ENCODE peak calls at places on chromosomes 7 and 10, in ten cellular contexts. One of them, this sample, is unnamed.
A peak's percentile ranks its signal among the peaks of the same experiment; 100 is the strongest.

GRCh38 chr7:27196287-27196739 is 3.6 kb downstream of the HOXA13 start:
- DNase-seq in Panc1: peak; percentile 66
- DNase-seq in stimulated activated CD4-positive, alpha-beta T cell treated with anti-CD3 and anti-CD28 coated beads, Interleukin-1b, Interleukin-23, amount 100 ng/mL, for 4 hours: peak; percentile 80
- DNase-seq in fibroblast of gingiva: peak; percentile 59
- DNase-seq in HT1080: peak; percentile 46
- DNase-seq in NCI-H1105 treated with DMSO at 0.1 percent for 48 hours: peak; percentile 73
- DNase-seq in A172: peak; percentile 65
- DNase-seq in T1000: peak; percentile 51
- DNase-seq in mesenteric fat pad: peak; percentile 89
- DNase-seq in foreskin fibroblast: peak; percentile 92
- DNase-seq in this sample: peak; percentile 89

GRCh38 chr7:123744416-123744815 is 4.4 kb downstream of the WASL start:
- DNase-seq in Panc1: no peak
- DNase-seq in stimulated activated CD4-positive, alpha-beta T cell treated with anti-CD3 and anti-CD28 coated beads, Interleukin-1b, Interleukin-23, amount 100 ng/mL, for 4 hours: no peak
- DNase-seq in fibroblast of gingiva: no peak
- DNase-seq in HT1080: no peak
- DNase-seq in NCI-H1105 treated with DMSO at 0.1 percent for 48 hours: no peak
- DNase-seq in A172: no peak
- DNase-seq in T1000: no peak
- DNase-seq in mesenteric fat pad: no peak
- DNase-seq in foreskin fibroblast: no peak
- DNase-seq in this sample: no peak

GRCh38 chr7:83149466-83149865 is 13.2 kb downstream of the PCLO start:
- DNase-seq in Panc1: no peak
- DNase-seq in stimulated activated CD4-positive, alpha-beta T cell treated with anti-CD3 and anti-CD28 coated beads, Interleukin-1b, Interleukin-23, amount 100 ng/mL, for 4 hours: no peak
- DNase-seq in fibroblast of gingiva: peak; percentile 29
- DNase-seq in HT1080: peak; percentile 31
- DNase-seq in NCI-H1105 treated with DMSO at 0.1 percent for 48 hours: no peak
- DNase-seq in A172: no peak
- DNase-seq in T1000: no peak
- DNase-seq in mesenteric fat pad: no peak
- DNase-seq in foreskin fibroblast: peak; percentile 76
- DNase-seq in this sample: no peak

GRCh38 chr7:100079024-100079560 is 2.4 kb downstream of the ZNF3 start:
- DNase-seq in Panc1: no peak
- DNase-seq in stimulated activated CD4-positive, alpha-beta T cell treated with anti-CD3 and anti-CD28 coated beads, Interleukin-1b, Interleukin-23, amount 100 ng/mL, for 4 hours: no peak
- DNase-seq in fibroblast of gingiva: no peak
- DNase-seq in HT1080: no peak
- DNase-seq in NCI-H1105 treated with DMSO at 0.1 percent for 48 hours: no peak
- DNase-seq in A172: no peak
- DNase-seq in T1000: no peak
- DNase-seq in mesenteric fat pad: no peak
- DNase-seq in foreskin fibroblast: no peak
- DNase-seq in this sample: peak; percentile 69

GRCh38 chr10:248307-248706 is 113.1 kb downstream of the ZMYND11 start:
- DNase-seq in Panc1: no peak
- DNase-seq in stimulated activated CD4-positive, alpha-beta T cell treated with anti-CD3 and anti-CD28 coated beads, Interleukin-1b, Interleukin-23, amount 100 ng/mL, for 4 hours: no peak
- DNase-seq in fibroblast of gingiva: no peak
- DNase-seq in HT1080: no peak
- DNase-seq in NCI-H1105 treated with DMSO at 0.1 percent for 48 hours: no peak
- DNase-seq in A172: no peak
- DNase-seq in T1000: no peak
- DNase-seq in mesenteric fat pad: no peak
- DNase-seq in foreskin fibroblast: no peak
- DNase-seq in this sample: no peak

GRCh38 chr10:48496831-48497792 is 107.8 kb downstream of the ARHGAP22 start:
- DNase-seq in Panc1: no peak
- DNase-seq in stimulated activated CD4-positive, alpha-beta T cell treated with anti-CD3 and anti-CD28 coated beads, Interleukin-1b, Interleukin-23, amount 100 ng/mL, for 4 hours: no peak
- DNase-seq in fibroblast of gingiva: peak; percentile 61
- DNase-seq in HT1080: peak; percentile 87
- DNase-seq in NCI-H1105 treated with DMSO at 0.1 percent for 48 hours: no peak
- DNase-seq in A172: peak; percentile 71
- DNase-seq in T1000: no peak
- DNase-seq in mesenteric fat pad: peak; percentile 79
- DNase-seq in foreskin fibroblast: peak; percentile 83
- DNase-seq in this sample: peak; percentile 60

GRCh38 chr10:15868006-15868405 is 7.7 kb upstream of the MINDY3 start:
- DNase-seq in Panc1: no peak
- DNase-seq in stimulated activated CD4-positive, alpha-beta T cell treated with anti-CD3 and anti-CD28 coated beads, Interleukin-1b, Interleukin-23, amount 100 ng/mL, for 4 hours: no peak
- DNase-seq in fibroblast of gingiva: peak; percentile 21
- DNase-seq in HT1080: no peak
- DNase-seq in NCI-H1105 treated with DMSO at 0.1 percent for 48 hours: no peak
- DNase-seq in A172: no peak
- DNase-seq in T1000: no peak
- DNase-seq in mesenteric fat pad: no peak
- DNase-seq in foreskin fibroblast: no peak
- DNase-seq in this sample: no peak

GRCh38 chr10:62692085-62692484 is 112.4 kb upstream of the ADO start:
- DNase-seq in Panc1: no peak
- DNase-seq in stimulated activated CD4-positive, alpha-beta T cell treated with anti-CD3 and anti-CD28 coated beads, Interleukin-1b, Interleukin-23, amount 100 ng/mL, for 4 hours: no peak
- DNase-seq in fibroblast of gingiva: no peak
- DNase-seq in HT1080: no peak
- DNase-seq in NCI-H1105 treated with DMSO at 0.1 percent for 48 hours: no peak
- DNase-seq in A172: no peak
- DNase-seq in T1000: no peak
- DNase-seq in mesenteric fat pad: no peak
- DNase-seq in foreskin fibroblast: no peak
- DNase-seq in this sample: no peak

GRCh38 chr7:80661729-80662128 is 23.3 kb downstream of the CD36 start:
- DNase-seq in Panc1: no peak
- DNase-seq in stimulated activated CD4-positive, alpha-beta T cell treated with anti-CD3 and anti-CD28 coated beads, Interleukin-1b, Interleukin-23, amount 100 ng/mL, for 4 hours: no peak
- DNase-seq in fibroblast of gingiva: no peak
- DNase-seq in HT1080: no peak
- DNase-seq in NCI-H1105 treated with DMSO at 0.1 percent for 48 hours: no peak
- DNase-seq in A172: no peak
- DNase-seq in T1000: no peak
- DNase-seq in mesenteric fat pad: no peak
- DNase-seq in foreskin fibroblast: peak; percentile 14
- DNase-seq in this sample: no peak

This sample was measured in hepatocyte.